ENCODE peak calls at places on chromosome 3, in six cellular contexts. E is CD8-positive, alpha-beta memory T cell; B is colonic mucosa; Z is transverse colon; R is A549; W is cardiac muscle cell. M is an unnamed sample. For H3K4me1, the result is how much of the 10 kb centered on the place peaks cover.

GRCh38 chr3:30475038-30475808 is 131.2 kb upstream of the TGFBR2 start:
- DNase-seq in E (no peak), B (no peak), Z (no peak), R (no peak), W (no peak), M (no peak)

GRCh38 chr3:121481116-121481895 is 64.5 kb downstream of the POLQ start:
- DNase-seq in E (no peak), B (no peak), Z (no peak), R (no peak), W (no peak), M (no peak)

GRCh38 chr3:31847760-31848159 is 133.3 kb downstream of the OSBPL10 start:
- DNase-seq in E (no peak), B (no peak), Z (no peak), R (no peak), W (no peak), M (no peak)

GRCh38 chr3:126743781-126744180 is 39.7 kb downstream of the CHCHD6 start:
- DNase-seq in E (no peak), B (no peak), Z (no peak), R (no peak), W (no peak), M (no peak)

GRCh38 chr3:100002599-100003350 is 111.5 kb downstream of the FILIP1L start:
- DNase-seq in E (no peak), B (peak), Z (peak), R (peak), W (peak), M (no peak)

GRCh38 chr3:48938156-48938555 is 19.5 kb downstream of the ARIH2 start:
- DNase-seq in E (no peak), B (no peak), Z (no peak), R (no peak), W (no peak), M (no peak)

GRCh38 chr3:364287-364686 is 167.7 kb downstream of the CHL1 start:
- DNase-seq in E (no peak), B (no peak), Z (no peak), R (no peak), W (no peak), M (no peak)

GRCh38 chr3:16187213-16187790 is 12.8 kb downstream of the GALNT15 start:
- DNase-seq in E (no peak), B (no peak), Z (no peak), R (no peak), W (no peak), M (no peak)

GRCh38 chr3:69116897-69117296 is 5.5 kb downstream of the LMOD3 start:
- DNase-seq in E (no peak), B (no peak), Z (no peak), R (no peak), W (no peak), M (no peak)

GRCh38 chr3:195258449-195259145 is 12.4 kb downstream of the XXYLT1 start:
- DNase-seq in E (no peak), B (peak), Z (no peak), R (no peak), W (no peak), M (no peak)

GRCh38 chr3:131526801-131527347 is 24.1 kb upstream of the MRPL3 start:
- DNase-seq in E (no peak), B (peak), Z (no peak), R (peak), W (peak), M (no peak)

GRCh38 chr3:195110647-195111321 is 160.2 kb downstream of the XXYLT1 start:
- DNase-seq in E (peak), B (no peak), Z (no peak), R (no peak), W (peak), M (no peak)

GRCh38 chr3:160399347-160400047 is at the start of gene SMC4:
- DNase-seq in E (peak), B (peak), Z (peak), R (peak), W (peak), M (peak)

GRCh38 chr3:141386611-141387110 is 18.4 kb downstream of the ZBTB38 start:
- DNase-seq in E (no peak), B (no peak), Z (no peak), R (no peak), W (peak), M (peak)

GRCh38 chr3:148657470-148657869 is 40.2 kb upstream of the AGTR1 start:
- DNase-seq in E (no peak), B (no peak), Z (no peak), R (no peak), W (no peak), M (no peak)

GRCh38 chr3:148820885-148821284 is 6.7 kb upstream of the CPB1 start:
- DNase-seq in E (no peak), B (no peak), Z (no peak), R (no peak), W (no peak), M (no peak)

GRCh38 chr3:170724599-170724998 is 138.7 kb upstream of the SLC7A14 start:
- DNase-seq in E (no peak), B (peak), Z (no peak), R (no peak), W (peak), M (no peak)

GRCh38 chr3:154522031-154522430 is 92.0 kb upstream of the GPR149 start:
- DNase-seq in E (no peak), B (no peak), Z (no peak), R (no peak), W (no peak), M (no peak)
- H3K4me1 ChIP-seq in E (under half), B (under half), Z (under half), R (under half), W (under half), M (under half)

GRCh38 chr3:113142476-113142875 is 68.9 kb upstream of the BOC start:
- DNase-seq in E (no peak), B (no peak), Z (no peak), R (no peak), W (no peak), M (no peak)
- H3K4me1 ChIP-seq in E (under half), B (under half), Z (under half), R (under half), W (under half), M (under half)

DNA sequence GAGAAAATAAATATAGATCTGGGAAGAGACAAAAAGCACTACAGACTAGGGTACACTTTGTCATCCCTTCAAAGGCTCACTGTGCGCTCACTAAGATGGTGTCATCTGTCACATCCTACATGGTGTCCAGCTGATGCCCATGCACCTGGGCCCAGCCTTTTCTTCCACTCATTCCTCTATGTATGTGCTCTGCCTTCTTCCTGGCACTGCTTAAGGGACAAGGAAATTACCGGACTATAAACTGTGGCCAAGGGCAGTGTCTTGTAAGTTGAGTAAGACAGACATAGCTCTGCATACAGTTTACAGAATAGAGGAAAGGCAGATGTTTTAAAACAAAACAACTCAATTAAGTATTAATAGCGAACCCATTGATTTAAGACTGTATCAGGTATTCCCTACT is 52.9 kb downstream of the ARHGAP31 start:
- DNase-seq in E (no peak), B (no peak), Z (no peak), R (no peak), W (no peak), M (no peak)
- H3K4me1 ChIP-seq in E (under half), B (under half), Z (under half), R (under half), W (under half), M (under half)

GRCh38 chr3:71072288-71072687 is 511.2 kb downstream of the FOXP1 start:
- DNase-seq in E (no peak), B (no peak), Z (no peak), R (no peak), W (no peak), M (no peak)
- H3K4me1 ChIP-seq in E (half or more), B (under half), Z (under half), R (under half), W (under half), M (under half)

M was measured in MM.1S.